ENCODE peak calls at places on chromosome 2, in ten cellular contexts. One of them, this sample, is unnamed. For H3K9me3, the result is how much of the 10 kb centered on the place peaks cover.

GRCh38 chr2:212915121-212915782 is 236.2 kb downstream of the IKZF2 start:
- DNase-seq in tibial nerve: no peak
- DNase-seq in transverse colon: no peak
- DNase-seq in neuronal stem cell: no peak
- DNase-seq in neural progenitor cell: no peak
- DNase-seq in tibial artery: no peak
- DNase-seq in heart right ventricle: no peak
- DNase-seq in aorta: no peak
- DNase-seq in right lobe of liver: no peak
- DNase-seq in Karpas-422: no peak
- DNase-seq in this sample: no peak

GRCh38 chr2:237743024-237743423 is 55.6 kb upstream of the RBM44 start:
- DNase-seq in tibial nerve: no peak
- DNase-seq in transverse colon: no peak
- DNase-seq in neuronal stem cell: no peak
- DNase-seq in neural progenitor cell: no peak
- DNase-seq in tibial artery: no peak
- DNase-seq in heart right ventricle: no peak
- DNase-seq in aorta: no peak
- DNase-seq in right lobe of liver: no peak
- DNase-seq in Karpas-422: no peak
- DNase-seq in this sample: no peak

GRCh38 chr2:196437626-196438025 is 201.9 kb upstream of the CCDC150 start:
- DNase-seq in tibial nerve: no peak
- DNase-seq in transverse colon: no peak
- DNase-seq in neuronal stem cell: no peak
- DNase-seq in neural progenitor cell: no peak
- DNase-seq in tibial artery: no peak
- DNase-seq in heart right ventricle: no peak
- DNase-seq in aorta: no peak
- DNase-seq in right lobe of liver: no peak
- DNase-seq in Karpas-422: no peak
- DNase-seq in this sample: no peak

GRCh38 chr2:137178955-137179377 is 413.6 kb downstream of the THSD7B start:
- DNase-seq in tibial nerve: no peak
- DNase-seq in transverse colon: no peak
- DNase-seq in neuronal stem cell: no peak
- DNase-seq in neural progenitor cell: no peak
- DNase-seq in tibial artery: no peak
- DNase-seq in heart right ventricle: no peak
- DNase-seq in aorta: no peak
- DNase-seq in right lobe of liver: no peak
- DNase-seq in Karpas-422: no peak
- DNase-seq in this sample: no peak

GRCh38 chr2:30282081-30282480 is 50.7 kb downstream of the LBH start:
- DNase-seq in tibial nerve: no peak
- DNase-seq in transverse colon: peak
- DNase-seq in neuronal stem cell: no peak
- DNase-seq in neural progenitor cell: no peak
- DNase-seq in tibial artery: peak
- DNase-seq in heart right ventricle: no peak
- DNase-seq in aorta: no peak
- DNase-seq in right lobe of liver: no peak
- DNase-seq in Karpas-422: peak
- DNase-seq in this sample: no peak

GRCh38 chr2:203480623-203481022 is 54.5 kb downstream of the RAPH1 start:
- DNase-seq in tibial nerve: no peak
- DNase-seq in transverse colon: no peak
- DNase-seq in neuronal stem cell: no peak
- DNase-seq in neural progenitor cell: no peak
- DNase-seq in tibial artery: no peak
- DNase-seq in heart right ventricle: no peak
- DNase-seq in aorta: no peak
- DNase-seq in right lobe of liver: no peak
- DNase-seq in Karpas-422: no peak
- DNase-seq in this sample: no peak

GRCh38 chr2:203018181-203018580 is 3.5 kb downstream of the NBEAL1 start:
- DNase-seq in tibial nerve: no peak
- DNase-seq in transverse colon: no peak
- DNase-seq in neuronal stem cell: no peak
- DNase-seq in neural progenitor cell: no peak
- DNase-seq in tibial artery: no peak
- DNase-seq in heart right ventricle: no peak
- DNase-seq in aorta: no peak
- DNase-seq in right lobe of liver: no peak
- DNase-seq in Karpas-422: peak
- DNase-seq in this sample: no peak

GRCh38 chr2:216215991-216216390 is 106.8 kb downstream of the XRCC5 start:
- DNase-seq in tibial nerve: no peak
- DNase-seq in transverse colon: no peak
- DNase-seq in neuronal stem cell: no peak
- DNase-seq in neural progenitor cell: peak
- DNase-seq in tibial artery: no peak
- DNase-seq in heart right ventricle: no peak
- DNase-seq in aorta: no peak
- DNase-seq in right lobe of liver: no peak
- DNase-seq in Karpas-422: peak
- DNase-seq in this sample: no peak

GRCh38 chr2:209977386-209978239 is 24.8 kb upstream of the RPE start:
- DNase-seq in tibial nerve: no peak
- DNase-seq in transverse colon: no peak
- DNase-seq in neuronal stem cell: peak
- DNase-seq in neural progenitor cell: peak
- DNase-seq in tibial artery: no peak
- DNase-seq in heart right ventricle: no peak
- DNase-seq in aorta: no peak
- DNase-seq in right lobe of liver: no peak
- DNase-seq in Karpas-422: peak
- DNase-seq in this sample: no peak

GRCh38 chr2:168671932-168672331 is 130.5 kb upstream of the NOSTRIN start:
- DNase-seq in tibial nerve: no peak
- DNase-seq in transverse colon: no peak
- DNase-seq in neuronal stem cell: no peak
- DNase-seq in neural progenitor cell: no peak
- DNase-seq in tibial artery: no peak
- DNase-seq in heart right ventricle: no peak
- DNase-seq in aorta: no peak
- DNase-seq in right lobe of liver: no peak
- DNase-seq in Karpas-422: no peak
- DNase-seq in this sample: no peak

GRCh38 chr2:198219292-198219691 is 414.9 kb downstream of the PLCL1 start:
- DNase-seq in tibial nerve: no peak
- DNase-seq in transverse colon: no peak
- DNase-seq in neuronal stem cell: no peak
- DNase-seq in neural progenitor cell: no peak
- DNase-seq in tibial artery: no peak
- DNase-seq in heart right ventricle: no peak
- DNase-seq in aorta: no peak
- DNase-seq in right lobe of liver: no peak
- DNase-seq in Karpas-422: no peak
- DNase-seq in this sample: no peak

GRCh38 chr2:6963727-6964126 is 46.5 kb downstream of the RNF144A start:
- DNase-seq in tibial nerve: no peak
- DNase-seq in transverse colon: no peak
- DNase-seq in neuronal stem cell: no peak
- DNase-seq in neural progenitor cell: no peak
- DNase-seq in tibial artery: no peak
- DNase-seq in heart right ventricle: no peak
- DNase-seq in aorta: no peak
- DNase-seq in right lobe of liver: no peak
- DNase-seq in Karpas-422: no peak
- DNase-seq in this sample: peak

GRCh38 chr2:187976667-187977333 is 314.9 kb upstream of the GULP1 start:
- DNase-seq in tibial nerve: no peak
- DNase-seq in transverse colon: no peak
- DNase-seq in neuronal stem cell: no peak
- DNase-seq in neural progenitor cell: peak
- DNase-seq in tibial artery: no peak
- DNase-seq in heart right ventricle: no peak
- DNase-seq in aorta: no peak
- DNase-seq in right lobe of liver: no peak
- DNase-seq in Karpas-422: no peak
- DNase-seq in this sample: no peak

GRCh38 chr2:189164732-189165131 is 14.8 kb downstream of the COL5A2 start:
- DNase-seq in tibial nerve: peak
- DNase-seq in transverse colon: peak
- DNase-seq in neuronal stem cell: no peak
- DNase-seq in neural progenitor cell: no peak
- DNase-seq in tibial artery: no peak
- DNase-seq in heart right ventricle: no peak
- DNase-seq in aorta: no peak
- DNase-seq in right lobe of liver: peak
- DNase-seq in Karpas-422: no peak
- DNase-seq in this sample: no peak

GRCh38 chr2:127626917-127627739 is 18.8 kb upstream of the GPR17 start:
- DNase-seq in tibial nerve: no peak
- DNase-seq in transverse colon: no peak
- DNase-seq in neuronal stem cell: no peak
- DNase-seq in neural progenitor cell: no peak
- DNase-seq in tibial artery: peak
- DNase-seq in heart right ventricle: no peak
- DNase-seq in aorta: peak
- DNase-seq in right lobe of liver: no peak
- DNase-seq in Karpas-422: no peak
- DNase-seq in this sample: no peak

GRCh38 chr2:191889924-191890323 is 43.0 kb upstream of the CAVIN2 start:
- DNase-seq in tibial nerve: no peak
- DNase-seq in transverse colon: no peak
- DNase-seq in neuronal stem cell: no peak
- DNase-seq in neural progenitor cell: no peak
- DNase-seq in tibial artery: no peak
- DNase-seq in heart right ventricle: no peak
- DNase-seq in aorta: no peak
- DNase-seq in right lobe of liver: no peak
- DNase-seq in Karpas-422: no peak
- DNase-seq in this sample: no peak

GRCh38 chr2:140117371-140117770 is 1337.2 kb upstream of the NXPH2 start:
- DNase-seq in tibial nerve: no peak
- DNase-seq in transverse colon: no peak
- DNase-seq in neuronal stem cell: no peak
- DNase-seq in neural progenitor cell: no peak
- DNase-seq in tibial artery: no peak
- DNase-seq in heart right ventricle: no peak
- DNase-seq in aorta: no peak
- DNase-seq in right lobe of liver: no peak
- DNase-seq in Karpas-422: no peak
- DNase-seq in this sample: no peak

GRCh38 chr2:191539068-191539467 is 138.9 kb upstream of the NABP1 start:
- DNase-seq in tibial nerve: no peak
- DNase-seq in transverse colon: no peak
- DNase-seq in neuronal stem cell: peak
- DNase-seq in neural progenitor cell: peak
- DNase-seq in tibial artery: no peak
- DNase-seq in heart right ventricle: no peak
- DNase-seq in aorta: no peak
- DNase-seq in right lobe of liver: no peak
- DNase-seq in Karpas-422: peak
- DNase-seq in this sample: no peak

GRCh38 chr2:114346658-114347057 is 95.8 kb upstream of the DPP10 start:
- DNase-seq in tibial nerve: no peak
- DNase-seq in transverse colon: no peak
- DNase-seq in neuronal stem cell: no peak
- DNase-seq in neural progenitor cell: no peak
- DNase-seq in tibial artery: no peak
- DNase-seq in heart right ventricle: no peak
- DNase-seq in aorta: no peak
- DNase-seq in right lobe of liver: no peak
- DNase-seq in Karpas-422: no peak
- DNase-seq in this sample: no peak

GRCh38 chr2:241582806-241583205 is 24.3 kb downstream of the BOK start:
- DNase-seq in tibial nerve: no peak
- DNase-seq in transverse colon: no peak
- DNase-seq in neuronal stem cell: no peak
- DNase-seq in neural progenitor cell: no peak
- DNase-seq in tibial artery: no peak
- DNase-seq in heart right ventricle: no peak
- DNase-seq in aorta: peak
- DNase-seq in right lobe of liver: no peak
- DNase-seq in Karpas-422: no peak
- DNase-seq in this sample: no peak
- H3K9me3 ChIP-seq in tibial nerve: under half
- H3K9me3 ChIP-seq in transverse colon: under half
- H3K9me3 ChIP-seq in neuronal stem cell: under half
- H3K9me3 ChIP-seq in neural progenitor cell: under half
- H3K9me3 ChIP-seq in tibial artery: under half
- H3K9me3 ChIP-seq in heart right ventricle: under half
- H3K9me3 ChIP-seq in aorta: under half
- H3K9me3 ChIP-seq in right lobe of liver: under half
- H3K9me3 ChIP-seq in Karpas-422: under half
- H3K9me3 ChIP-seq in this sample: under half

GRCh38 chr2:161423351-161424178 is 7.5 kb downstream of the TBR1 start:
- DNase-seq in tibial nerve: no peak
- DNase-seq in transverse colon: peak
- DNase-seq in neuronal stem cell: peak
- DNase-seq in neural progenitor cell: peak
- DNase-seq in tibial artery: no peak
- DNase-seq in heart right ventricle: peak
- DNase-seq in aorta: no peak
- DNase-seq in right lobe of liver: no peak
- DNase-seq in Karpas-422: no peak
- DNase-seq in this sample: no peak
- H3K9me3 ChIP-seq in tibial nerve: under half
- H3K9me3 ChIP-seq in transverse colon: under half
- H3K9me3 ChIP-seq in neuronal stem cell: under half
- H3K9me3 ChIP-seq in neural progenitor cell: under half
- H3K9me3 ChIP-seq in tibial artery: under half
- H3K9me3 ChIP-seq in heart right ventricle: under half
- H3K9me3 ChIP-seq in aorta: under half
- H3K9me3 ChIP-seq in right lobe of liver: under half
- H3K9me3 ChIP-seq in Karpas-422: under half
- H3K9me3 ChIP-seq in this sample: under half

GRCh38 chr2:239828192-239828972 is 196.8 kb downstream of the NDUFA10 start:
- DNase-seq in tibial nerve: no peak
- DNase-seq in transverse colon: no peak
- DNase-seq in neuronal stem cell: no peak
- DNase-seq in neural progenitor cell: no peak
- DNase-seq in tibial artery: peak
- DNase-seq in heart right ventricle: no peak
- DNase-seq in aorta: peak
- DNase-seq in right lobe of liver: no peak
- DNase-seq in Karpas-422: no peak
- DNase-seq in this sample: peak
- H3K9me3 ChIP-seq in tibial nerve: under half
- H3K9me3 ChIP-seq in transverse colon: under half
- H3K9me3 ChIP-seq in neuronal stem cell: under half
- H3K9me3 ChIP-seq in neural progenitor cell: under half
- H3K9me3 ChIP-seq in tibial artery: under half
- H3K9me3 ChIP-seq in heart right ventricle: under half
- H3K9me3 ChIP-seq in aorta: under half
- H3K9me3 ChIP-seq in right lobe of liver: under half
- H3K9me3 ChIP-seq in Karpas-422: under half
- H3K9me3 ChIP-seq in this sample: under half

DNA sequence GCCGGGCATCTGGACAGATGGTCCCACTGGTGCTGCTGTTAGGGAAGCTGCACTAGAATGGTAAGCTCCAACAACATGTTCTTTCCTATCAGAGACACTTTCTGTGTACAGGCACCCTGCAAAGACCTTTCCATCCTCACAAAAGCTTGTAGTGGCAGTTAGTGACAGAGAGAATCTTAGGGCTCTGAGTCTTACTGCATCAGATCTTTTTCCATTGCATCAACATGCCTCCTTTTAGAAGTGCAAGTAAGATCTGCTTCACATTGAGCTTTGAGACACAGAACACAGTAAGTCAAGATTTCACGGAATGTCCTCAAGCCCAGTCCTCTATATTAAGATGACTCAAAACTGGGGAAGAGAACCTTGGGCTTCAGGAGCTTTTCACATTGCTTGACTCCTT is 52.6 kb downstream of the ARL4C start:
- DNase-seq in tibial nerve: no peak
- DNase-seq in transverse colon: no peak
- DNase-seq in neuronal stem cell: no peak
- DNase-seq in neural progenitor cell: no peak
- DNase-seq in tibial artery: no peak
- DNase-seq in heart right ventricle: no peak
- DNase-seq in aorta: no peak
- DNase-seq in right lobe of liver: no peak
- DNase-seq in Karpas-422: peak
- DNase-seq in this sample: no peak
- H3K9me3 ChIP-seq in tibial nerve: under half
- H3K9me3 ChIP-seq in transverse colon: under half
- H3K9me3 ChIP-seq in neuronal stem cell: under half
- H3K9me3 ChIP-seq in neural progenitor cell: under half
- H3K9me3 ChIP-seq in tibial artery: under half
- H3K9me3 ChIP-seq in heart right ventricle: under half
- H3K9me3 ChIP-seq in aorta: under half
- H3K9me3 ChIP-seq in right lobe of liver: under half
- H3K9me3 ChIP-seq in Karpas-422: under half
- H3K9me3 ChIP-seq in this sample: under half

This sample was measured in right atrium auricular region.